ENCODE peak calls at places on chromosomes 7 and 10, in nine cellular contexts. K is neural crest cell, Y is neural progenitor cell, I is glutamatergic neuron, G is AG09309, J is body of pancreas, C is cardiac fibroblast, S is endothelial cell of umbilical vein, N is RWPE1. F is an unnamed sample.

GRCh38 chr10:83050815-83051214 is 1088.5 kb upstream of the GHITM start:
- DNase-seq in N (no peak), I (no peak), J (no peak), K (no peak), G (no peak), Y (no peak), S (no peak), C (no peak), F (no peak)

GRCh38 chr7:147014596-147014995 is 898.0 kb downstream of the CNTNAP2 start:
- DNase-seq in C (peak; percentile 79), Y (peak; percentile 15), S (no peak), J (no peak), K (no peak), N (no peak), I (no peak), G (no peak), F (no peak)

GRCh38 chr10:111175786-111176185 is 99.0 kb downstream of the ADRA2A start:
- DNase-seq in Y (no peak), J (no peak), I (peak; percentile 49), C (no peak), N (no peak), S (no peak), G (no peak), K (no peak), F (no peak)

GRCh38 chr10:103933557-103934121 is 15.7 kb upstream of the STN1 start:
- DNase-seq in Y (no peak), J (peak; percentile 80), C (no peak), G (no peak), I (no peak), N (no peak), S (no peak), K (no peak), F (no peak)

GRCh38 chr10:77844713-77845454 is 81.7 kb downstream of the DLG5 start:
- DNase-seq in I (no peak), G (peak; percentile 32), Y (no peak), S (peak; percentile 83), N (peak; percentile 95), K (no peak), C (peak; percentile 87), J (no peak), F (no peak)

GRCh38 chr7:129828078-129828762 is 124.5 kb downstream of the UBE2H start:
- DNase-seq in J (no peak), I (no peak), N (no peak), S (no peak), K (no peak), C (no peak), G (no peak), Y (no peak), F (no peak)

GRCh38 chr7:39088730-39089129 is 111.0 kb downstream of the POU6F2 start:
- DNase-seq in Y (peak; percentile 72), N (no peak), I (no peak), G (no peak), K (no peak), S (no peak), J (no peak), C (no peak), F (no peak)

GRCh38 chr10:112711366-112711765 is 238.7 kb upstream of the TCF7L2 start:
- DNase-seq in I (no peak), Y (no peak), G (peak; percentile 41), J (no peak), N (no peak), S (no peak), K (no peak), C (peak; percentile 73), F (no peak)

GRCh38 chr10:31490858-31491504 is 172.0 kb downstream of the ZEB1 start:
- DNase-seq in K (no peak), Y (peak; percentile 71), I (no peak), N (no peak), S (peak; percentile 63), C (peak; percentile 81), J (no peak), G (peak; percentile 8), F (no peak)

GRCh38 chr10:16441106-16441850 is 4.5 kb downstream of the PTER start:
- DNase-seq in S (no peak), J (no peak), N (no peak), I (no peak), Y (no peak), G (peak; percentile 8), K (no peak), C (peak; percentile 43), F (no peak)

GRCh38 chr10:103265712-103266329 is 11.1 kb upstream of the INA start:
- DNase-seq in S (peak; percentile 62), I (no peak), C (peak; percentile 82), Y (peak; percentile 89), N (peak; percentile 54), K (peak; percentile 72), G (no peak), J (peak; percentile 64), F (peak; percentile 53)

GRCh38 chr10:31457858-31458257 is 138.8 kb downstream of the ZEB1 start:
- DNase-seq in S (no peak), C (no peak), N (no peak), K (no peak), J (no peak), G (no peak), I (no peak), Y (no peak), F (no peak)

GRCh38 chr10:99920901-99921300 is 88.8 kb downstream of the DNMBP start:
- DNase-seq in N (peak; percentile 85), G (no peak), K (no peak), C (peak; percentile 82), I (no peak), S (peak; percentile 94), Y (no peak), J (peak; percentile 59), F (no peak)

GRCh38 chr7:131336956-131337355 is 9.3 kb downstream of the MKLN1 start:
- DNase-seq in S (no peak), I (no peak), K (no peak), J (no peak), C (peak; percentile 38), Y (no peak), G (no peak), N (no peak), F (no peak)

GRCh38 chr7:130910949-130911944 is 177.2 kb upstream of the KLF14 start:
- DNase-seq in C (peak; percentile 83), Y (no peak), S (peak; percentile 72), I (no peak), N (no peak), K (no peak), G (no peak), J (no peak), F (no peak)

GRCh38 chr7:36361227-36361626 is 28.4 kb upstream of the ANLN start:
- DNase-seq in C (no peak), I (no peak), N (no peak), Y (no peak), G (no peak), S (no peak), J (no peak), K (no peak), F (no peak)

GRCh38 chr10:28359334-28359733 is 56.5 kb upstream of the MPP7 start:
- DNase-seq in K (no peak), G (no peak), C (no peak), Y (no peak), N (no peak), S (no peak), I (no peak), J (no peak), F (no peak)

GRCh38 chr7:16702433-16702832 is 51.1 kb upstream of the TSPAN13 start:
- DNase-seq in N (no peak), I (no peak), K (no peak), Y (peak; percentile 6), S (no peak), C (no peak), J (no peak), G (no peak), F (no peak)
- TF ChIP-seq CTCF in N (no peak), I (no peak), K (no peak), Y (peak; percentile 36), S (no peak), C (no peak), J (no peak), G (no peak), F (no peak)

GRCh38 chr7:99733448-99733847 is 1.5 kb downstream of the CYP3A7 start:
- DNase-seq in K (no peak), J (no peak), Y (peak; percentile 25), C (peak; percentile 6), G (no peak), I (no peak), N (no peak), S (no peak), F (no peak)
- TF ChIP-seq CTCF in K (peak; percentile 46), J (no peak), Y (peak; percentile 53), C (peak; percentile 32), G (peak; percentile 23), I (no peak), N (no peak), S (peak; percentile 23), F (no peak)

GRCh38 chr7:40598915-40599314 is 464.1 kb downstream of the SUGCT start:
- DNase-seq in S (no peak), G (no peak), N (no peak), Y (no peak), K (no peak), I (no peak), C (no peak), J (no peak), F (no peak)

GRCh38 chr7:40608321-40609075 is 473.7 kb downstream of the SUGCT start:
- DNase-seq in G (no peak), S (no peak), J (no peak), N (no peak), Y (no peak), C (no peak), I (no peak), K (no peak), F (no peak)

GRCh38 chr7:40599836-40600235 is 465.0 kb downstream of the SUGCT start:
- DNase-seq in C (no peak), J (no peak), N (no peak), I (no peak), K (no peak), G (no peak), Y (no peak), S (no peak), F (no peak)

DNA sequence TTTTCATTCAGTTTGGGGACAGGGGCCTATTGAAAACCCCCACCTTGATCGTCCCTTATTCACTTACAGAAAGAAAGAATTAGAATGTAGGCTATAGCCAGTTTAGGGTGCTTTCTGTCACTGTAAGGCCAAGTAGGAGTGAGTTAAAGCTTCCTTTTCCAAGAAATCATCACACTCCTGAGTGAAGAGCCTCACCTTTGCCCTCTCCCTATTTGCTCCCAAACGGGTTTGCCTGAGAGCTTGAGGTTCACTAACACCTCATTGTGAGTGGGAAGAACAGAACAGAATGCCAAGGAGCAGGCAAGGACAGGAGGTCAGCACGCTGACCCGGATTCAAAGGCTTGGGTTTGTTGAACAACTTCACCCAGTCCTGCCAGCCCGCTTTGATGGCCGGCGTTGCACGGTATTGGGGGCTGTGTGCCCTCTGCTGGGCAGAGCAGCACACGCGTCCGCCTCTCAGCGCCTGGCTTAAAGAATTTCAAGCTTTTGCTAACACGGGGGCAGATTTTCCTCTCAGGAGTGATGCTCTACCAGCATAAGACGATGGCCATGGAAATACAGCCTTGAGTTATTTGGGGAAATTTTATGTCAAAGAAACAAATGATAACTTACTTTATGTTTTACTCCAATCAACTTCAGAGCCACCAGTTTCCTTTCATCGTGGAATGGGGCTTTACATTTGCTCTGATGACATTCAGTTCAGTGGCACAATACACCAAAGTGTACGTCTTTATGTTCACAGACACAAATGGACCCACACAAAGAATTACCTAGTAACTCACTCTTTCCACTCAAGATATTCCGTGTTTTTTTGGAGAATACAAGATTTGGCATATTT is 470.0 kb downstream of the SUGCT start:
- DNase-seq in C (peak; percentile 76), I (peak; percentile 74), K (peak; percentile 56), N (no peak), S (peak; percentile 65), G (no peak), J (peak; percentile 18), Y (peak; percentile 84), F (peak; percentile 54)
- TF ChIP-seq CTCF in C (peak; percentile 86), I (peak; percentile 65), K (peak; percentile 73), N (no peak), S (peak; percentile 96), G (peak; percentile 29), J (no peak), Y (peak; percentile 88), F (peak; percentile 64)

GRCh38 chr7:106094780-106095179 is 17.3 kb downstream of the SYPL1 start:
- DNase-seq in S (no peak), I (no peak), N (no peak), J (no peak), Y (no peak), G (no peak), K (no peak), C (no peak), F (no peak)
- TF ChIP-seq CTCF in S (no peak), I (no peak), N (peak; percentile 19), J (no peak), Y (no peak), G (no peak), K (no peak), C (no peak), F (no peak)

F was measured in heart left ventricle.